ENCODE peak calls at places on chromosomes 2 and 18, in five cellular contexts. One of them, this sample, is unnamed.

GRCh38 chr2:42055573-42056514 is 8.0 kb downstream of the PKDCC start:
- DNase-seq in fibroblast of villous mesenchyme: peak; percentile 79
- DNase-seq in hypothalamus: no peak
- DNase-seq in stimulated activated CD8-positive, alpha-beta memory T cell treated with anti-CD3 and anti-CD28 coated beads, Interleukin-7, amount 100 ng/mL, for 4 hours: no peak
- DNase-seq in coronary artery: no peak
- DNase-seq in this sample: no peak

GRCh38 chr2:45435316-45435715 is 175.8 kb downstream of the SRBD1 start:
- DNase-seq in fibroblast of villous mesenchyme: peak; percentile 68
- DNase-seq in hypothalamus: no peak
- DNase-seq in stimulated activated CD8-positive, alpha-beta memory T cell treated with anti-CD3 and anti-CD28 coated beads, Interleukin-7, amount 100 ng/mL, for 4 hours: no peak
- DNase-seq in coronary artery: no peak
- DNase-seq in this sample: no peak

GRCh38 chr2:153828335-153828734 is 43.4 kb upstream of the GALNT13 start:
- DNase-seq in fibroblast of villous mesenchyme: no peak
- DNase-seq in hypothalamus: no peak
- DNase-seq in stimulated activated CD8-positive, alpha-beta memory T cell treated with anti-CD3 and anti-CD28 coated beads, Interleukin-7, amount 100 ng/mL, for 4 hours: no peak
- DNase-seq in coronary artery: no peak
- DNase-seq in this sample: no peak

GRCh38 chr2:46296840-46297545 is at the start of gene EPAS1:
- DNase-seq in fibroblast of villous mesenchyme: peak; percentile 95
- DNase-seq in hypothalamus: peak; percentile 88
- DNase-seq in stimulated activated CD8-positive, alpha-beta memory T cell treated with anti-CD3 and anti-CD28 coated beads, Interleukin-7, amount 100 ng/mL, for 4 hours: peak; percentile 71
- DNase-seq in coronary artery: peak; percentile 97
- DNase-seq in this sample: peak; percentile 89

GRCh38 chr2:54967759-54968365 is 82.4 kb downstream of the RTN4 start:
- DNase-seq in fibroblast of villous mesenchyme: no peak
- DNase-seq in hypothalamus: no peak
- DNase-seq in stimulated activated CD8-positive, alpha-beta memory T cell treated with anti-CD3 and anti-CD28 coated beads, Interleukin-7, amount 100 ng/mL, for 4 hours: no peak
- DNase-seq in coronary artery: no peak
- DNase-seq in this sample: no peak

GRCh38 chr2:75602724-75603342 is 42.1 kb upstream of the EVA1A start:
- DNase-seq in fibroblast of villous mesenchyme: peak; percentile 78
- DNase-seq in hypothalamus: no peak
- DNase-seq in stimulated activated CD8-positive, alpha-beta memory T cell treated with anti-CD3 and anti-CD28 coated beads, Interleukin-7, amount 100 ng/mL, for 4 hours: no peak
- DNase-seq in coronary artery: no peak
- DNase-seq in this sample: peak; percentile 90

GRCh38 chr18:3845176-3845575 is 395.2 kb downstream of the TGIF1 start:
- DNase-seq in fibroblast of villous mesenchyme: no peak
- DNase-seq in hypothalamus: no peak
- DNase-seq in stimulated activated CD8-positive, alpha-beta memory T cell treated with anti-CD3 and anti-CD28 coated beads, Interleukin-7, amount 100 ng/mL, for 4 hours: no peak
- DNase-seq in coronary artery: no peak
- DNase-seq in this sample: no peak

GRCh38 chr2:217930783-217931563 is 71.8 kb downstream of the TNS1 start:
- DNase-seq in fibroblast of villous mesenchyme: no peak
- DNase-seq in hypothalamus: no peak
- DNase-seq in stimulated activated CD8-positive, alpha-beta memory T cell treated with anti-CD3 and anti-CD28 coated beads, Interleukin-7, amount 100 ng/mL, for 4 hours: no peak
- DNase-seq in coronary artery: no peak
- DNase-seq in this sample: no peak

GRCh38 chr2:86706220-86706619 is 13.9 kb upstream of the RMND5A start:
- DNase-seq in fibroblast of villous mesenchyme: no peak
- DNase-seq in hypothalamus: no peak
- DNase-seq in stimulated activated CD8-positive, alpha-beta memory T cell treated with anti-CD3 and anti-CD28 coated beads, Interleukin-7, amount 100 ng/mL, for 4 hours: no peak
- DNase-seq in coronary artery: no peak
- DNase-seq in this sample: no peak

GRCh38 chr2:112884869-112885502 is 26.0 kb upstream of the IL37 start:
- DNase-seq in fibroblast of villous mesenchyme: peak; percentile 28
- DNase-seq in hypothalamus: no peak
- DNase-seq in stimulated activated CD8-positive, alpha-beta memory T cell treated with anti-CD3 and anti-CD28 coated beads, Interleukin-7, amount 100 ng/mL, for 4 hours: peak; percentile 41
- DNase-seq in coronary artery: no peak
- DNase-seq in this sample: peak; percentile 64

GRCh38 chr18:41828137-41828536 is 126.9 kb upstream of the PIK3C3 start:
- DNase-seq in fibroblast of villous mesenchyme: no peak
- DNase-seq in hypothalamus: no peak
- DNase-seq in stimulated activated CD8-positive, alpha-beta memory T cell treated with anti-CD3 and anti-CD28 coated beads, Interleukin-7, amount 100 ng/mL, for 4 hours: no peak
- DNase-seq in coronary artery: no peak
- DNase-seq in this sample: no peak

GRCh38 chr18:5315838-5316237 is 20.3 kb upstream of the ZBTB14 start:
- DNase-seq in fibroblast of villous mesenchyme: no peak
- DNase-seq in hypothalamus: no peak
- DNase-seq in stimulated activated CD8-positive, alpha-beta memory T cell treated with anti-CD3 and anti-CD28 coated beads, Interleukin-7, amount 100 ng/mL, for 4 hours: no peak
- DNase-seq in coronary artery: no peak
- DNase-seq in this sample: no peak

GRCh38 chr2:7835693-7836680 is 845.9 kb upstream of the ID2 start:
- DNase-seq in fibroblast of villous mesenchyme: no peak
- DNase-seq in hypothalamus: no peak
- DNase-seq in stimulated activated CD8-positive, alpha-beta memory T cell treated with anti-CD3 and anti-CD28 coated beads, Interleukin-7, amount 100 ng/mL, for 4 hours: no peak
- DNase-seq in coronary artery: no peak
- DNase-seq in this sample: no peak

GRCh38 chr2:181462032-181462431 is 4.8 kb downstream of the ITGA4 start:
- DNase-seq in fibroblast of villous mesenchyme: peak; percentile 34
- DNase-seq in hypothalamus: no peak
- DNase-seq in stimulated activated CD8-positive, alpha-beta memory T cell treated with anti-CD3 and anti-CD28 coated beads, Interleukin-7, amount 100 ng/mL, for 4 hours: no peak
- DNase-seq in coronary artery: no peak
- DNase-seq in this sample: no peak

GRCh38 chr2:133097666-133098065 is 427.7 kb upstream of the LYPD1 start:
- DNase-seq in fibroblast of villous mesenchyme: peak; percentile 61
- DNase-seq in hypothalamus: no peak
- DNase-seq in stimulated activated CD8-positive, alpha-beta memory T cell treated with anti-CD3 and anti-CD28 coated beads, Interleukin-7, amount 100 ng/mL, for 4 hours: no peak
- DNase-seq in coronary artery: no peak
- DNase-seq in this sample: peak; percentile 49

GRCh38 chr2:194765723-194766122 is 891.3 kb upstream of the SLC39A10 start:
- DNase-seq in fibroblast of villous mesenchyme: no peak
- DNase-seq in hypothalamus: no peak
- DNase-seq in stimulated activated CD8-positive, alpha-beta memory T cell treated with anti-CD3 and anti-CD28 coated beads, Interleukin-7, amount 100 ng/mL, for 4 hours: no peak
- DNase-seq in coronary artery: no peak
- DNase-seq in this sample: no peak

GRCh38 chr2:74530239-74531161 is 767 bp downstream of the HTRA2 start:
- DNase-seq in fibroblast of villous mesenchyme: peak; percentile 56
- DNase-seq in hypothalamus: peak; percentile 22
- DNase-seq in stimulated activated CD8-positive, alpha-beta memory T cell treated with anti-CD3 and anti-CD28 coated beads, Interleukin-7, amount 100 ng/mL, for 4 hours: peak; percentile 28
- DNase-seq in coronary artery: no peak
- DNase-seq in this sample: peak; percentile 57

GRCh38 chr2:16023663-16024360 is 83.5 kb downstream of the MYCN start:
- DNase-seq in fibroblast of villous mesenchyme: no peak
- DNase-seq in hypothalamus: no peak
- DNase-seq in stimulated activated CD8-positive, alpha-beta memory T cell treated with anti-CD3 and anti-CD28 coated beads, Interleukin-7, amount 100 ng/mL, for 4 hours: no peak
- DNase-seq in coronary artery: no peak
- DNase-seq in this sample: no peak

GRCh38 chr2:71933467-71934319 is 214.0 kb downstream of the CYP26B1 start:
- DNase-seq in fibroblast of villous mesenchyme: peak; percentile 15
- DNase-seq in hypothalamus: no peak
- DNase-seq in stimulated activated CD8-positive, alpha-beta memory T cell treated with anti-CD3 and anti-CD28 coated beads, Interleukin-7, amount 100 ng/mL, for 4 hours: no peak
- DNase-seq in coronary artery: peak; percentile 63
- DNase-seq in this sample: peak; percentile 37

GRCh38 chr2:64929329-64929728 is 59.9 kb upstream of the SLC1A4 start:
- DNase-seq in fibroblast of villous mesenchyme: no peak
- DNase-seq in hypothalamus: no peak
- DNase-seq in stimulated activated CD8-positive, alpha-beta memory T cell treated with anti-CD3 and anti-CD28 coated beads, Interleukin-7, amount 100 ng/mL, for 4 hours: no peak
- DNase-seq in coronary artery: no peak
- DNase-seq in this sample: no peak

GRCh38 chr2:133732982-133733670 is 164.9 kb upstream of the NCKAP5 start:
- DNase-seq in fibroblast of villous mesenchyme: no peak
- DNase-seq in hypothalamus: no peak
- DNase-seq in stimulated activated CD8-positive, alpha-beta memory T cell treated with anti-CD3 and anti-CD28 coated beads, Interleukin-7, amount 100 ng/mL, for 4 hours: no peak
- DNase-seq in coronary artery: no peak
- DNase-seq in this sample: no peak

GRCh38 chr2:45681675-45682074 is 30.2 kb downstream of the PRKCE start:
- DNase-seq in fibroblast of villous mesenchyme: peak; percentile 74
- DNase-seq in hypothalamus: no peak
- DNase-seq in stimulated activated CD8-positive, alpha-beta memory T cell treated with anti-CD3 and anti-CD28 coated beads, Interleukin-7, amount 100 ng/mL, for 4 hours: no peak
- DNase-seq in coronary artery: no peak
- DNase-seq in this sample: peak; percentile 88

GRCh38 chr2:218343591-218343990 is 13.1 kb upstream of the CATIP start:
- DNase-seq in fibroblast of villous mesenchyme: peak; percentile 29
- DNase-seq in hypothalamus: no peak
- DNase-seq in stimulated activated CD8-positive, alpha-beta memory T cell treated with anti-CD3 and anti-CD28 coated beads, Interleukin-7, amount 100 ng/mL, for 4 hours: no peak
- DNase-seq in coronary artery: no peak
- DNase-seq in this sample: peak; percentile 23

GRCh38 chr2:100196786-100197494 is 54.5 kb upstream of the AFF3 start:
- DNase-seq in fibroblast of villous mesenchyme: peak; percentile 48
- DNase-seq in hypothalamus: no peak
- DNase-seq in stimulated activated CD8-positive, alpha-beta memory T cell treated with anti-CD3 and anti-CD28 coated beads, Interleukin-7, amount 100 ng/mL, for 4 hours: no peak
- DNase-seq in coronary artery: no peak
- DNase-seq in this sample: no peak

GRCh38 chr2:176085861-176086771 is 2.4 kb upstream of the EVX2 start:
- DNase-seq in fibroblast of villous mesenchyme: peak; percentile 47
- DNase-seq in hypothalamus: peak; percentile 19
- DNase-seq in stimulated activated CD8-positive, alpha-beta memory T cell treated with anti-CD3 and anti-CD28 coated beads, Interleukin-7, amount 100 ng/mL, for 4 hours: no peak
- DNase-seq in coronary artery: peak; percentile 67
- DNase-seq in this sample: peak; percentile 63

GRCh38 chr2:7502306-7502705 is 585.1 kb downstream of the RNF144A start:
- DNase-seq in fibroblast of villous mesenchyme: no peak
- DNase-seq in hypothalamus: no peak
- DNase-seq in stimulated activated CD8-positive, alpha-beta memory T cell treated with anti-CD3 and anti-CD28 coated beads, Interleukin-7, amount 100 ng/mL, for 4 hours: no peak
- DNase-seq in coronary artery: no peak
- DNase-seq in this sample: no peak

GRCh38 chr2:74427551-74427950 is 6.0 kb downstream of the WDR54 start:
- DNase-seq in fibroblast of villous mesenchyme: no peak
- DNase-seq in hypothalamus: no peak
- DNase-seq in stimulated activated CD8-positive, alpha-beta memory T cell treated with anti-CD3 and anti-CD28 coated beads, Interleukin-7, amount 100 ng/mL, for 4 hours: no peak
- DNase-seq in coronary artery: no peak
- DNase-seq in this sample: no peak

GRCh38 chr2:218400167-218400929 is 680 bp downstream of the CTDSP1 start:
- DNase-seq in fibroblast of villous mesenchyme: peak; percentile 27
- DNase-seq in hypothalamus: no peak
- DNase-seq in stimulated activated CD8-positive, alpha-beta memory T cell treated with anti-CD3 and anti-CD28 coated beads, Interleukin-7, amount 100 ng/mL, for 4 hours: no peak
- DNase-seq in coronary artery: no peak
- DNase-seq in this sample: peak; percentile 34

GRCh38 chr2:55112229-55113016 is 62.2 kb upstream of the RTN4 start:
- DNase-seq in fibroblast of villous mesenchyme: peak; percentile 76
- DNase-seq in hypothalamus: peak; percentile 52
- DNase-seq in stimulated activated CD8-positive, alpha-beta memory T cell treated with anti-CD3 and anti-CD28 coated beads, Interleukin-7, amount 100 ng/mL, for 4 hours: no peak
- DNase-seq in coronary artery: peak; percentile 86
- DNase-seq in this sample: peak; percentile 46

GRCh38 chr2:40403233-40403841 is 48.6 kb downstream of the SLC8A1 start:
- DNase-seq in fibroblast of villous mesenchyme: peak; percentile 60
- DNase-seq in hypothalamus: no peak
- DNase-seq in stimulated activated CD8-positive, alpha-beta memory T cell treated with anti-CD3 and anti-CD28 coated beads, Interleukin-7, amount 100 ng/mL, for 4 hours: no peak
- DNase-seq in coronary artery: no peak
- DNase-seq in this sample: no peak